ENCODE peak calls at places on chromosomes 6 and 20, in four cellular contexts. C is IMR-90, K is H9, R is mesendoderm. B is an unnamed sample.

GRCh38 chr6:43120938-43121913 is 45.1 kb downstream of the PTK7 start:
- DNase-seq in C (peak; percentile 98), K (no peak), R (peak; percentile 95), B (no peak)

GRCh38 chr20:24579475-24579874 is 110.0 kb downstream of the SYNDIG1 start:
- DNase-seq in C (no peak), K (no peak), R (no peak), B (no peak)

GRCh38 chr6:153941768-153942167 is 97.3 kb upstream of the OPRM1 start:
- DNase-seq in C (no peak), K (no peak), R (no peak), B (no peak)

GRCh38 chr6:52566853-52567279 is 10.0 kb downstream of the TRAM2 start:
- DNase-seq in C (peak; percentile 99), K (no peak), R (peak; percentile 78), B (no peak)

GRCh38 chr6:39786636-39787035 is 5.5 kb upstream of the DAAM2 start:
- DNase-seq in C (no peak), K (no peak), R (no peak), B (no peak)

GRCh38 chr6:44025226-44025625 is 102.0 kb downstream of the MRPL14 start:
- DNase-seq in C (no peak), K (no peak), R (no peak), B (no peak)

GRCh38 chr6:10995114-10995707 is 48.9 kb downstream of the ELOVL2 start:
- DNase-seq in C (no peak), K (no peak), R (no peak), B (no peak)

GRCh38 chr6:43740321-43740960 is 29.6 kb upstream of the VEGFA start:
- DNase-seq in C (no peak), K (peak; percentile 24), R (no peak), B (no peak)

GRCh38 chr6:25635886-25636317 is 16.1 kb upstream of the SCGN start:
- DNase-seq in C (no peak), K (no peak), R (peak; percentile 66), B (no peak)

GRCh38 chr6:14550817-14551216 is 433.2 kb downstream of the CD83 start:
- DNase-seq in C (peak; percentile 17), K (no peak), R (no peak), B (no peak)

GRCh38 chr6:14280766-14281293 is 163.3 kb downstream of the CD83 start:
- DNase-seq in C (no peak), K (peak; percentile 94), R (no peak), B (peak; percentile 56)

GRCh38 chr6:108562503-108562993 is 1.8 kb downstream of the FOXO3 start:
- DNase-seq in C (peak; percentile 81), K (peak; percentile 92), R (peak; percentile 99), B (peak; percentile 79)

GRCh38 chr20:461254-462198 is 807 bp downstream of the TBC1D20 start:
- DNase-seq in C (peak; percentile 42), K (peak; percentile 57), R (peak; percentile 60), B (no peak)

GRCh38 chr6:42505377-42505702 is 53.6 kb upstream of the TRERF1 start:
- DNase-seq in C (peak; percentile 67), K (no peak), R (no peak), B (no peak)

GRCh38 chr6:29633532-29633901 is 534 bp upstream of the GABBR1 start:
- DNase-seq in C (peak; percentile 15), K (no peak), R (no peak), B (no peak)

GRCh38 chr20:51438136-51438535 is 104.4 kb downstream of the NFATC2 start:
- DNase-seq in C (no peak), K (no peak), R (no peak), B (no peak)

GRCh38 chr20:8721098-8721497 is 347.8 kb upstream of the PLCB4 start:
- DNase-seq in C (peak; percentile 67), K (peak; percentile 41), R (peak; percentile 68), B (no peak)

GRCh38 chr6:122869437-122870024 is 80.5 kb downstream of the SMPDL3A start:
- DNase-seq in C (peak; percentile 47), K (peak; percentile 50), R (peak; percentile 65), B (no peak)

GRCh38 chr6:168415149-168415992 is 25.6 kb upstream of the SMOC2 start:
- DNase-seq in C (no peak), K (no peak), R (no peak), B (peak; percentile 34)
- H3K56ac ChIP-seq in C (no peak overlapping the region), K (no peak overlapping the region), R (no peak overlapping the region), B (no peak overlapping the region)

GRCh38 chr20:33032555-33032954 is 1.1 kb downstream of the BPIFB6 start:
- DNase-seq in C (no peak), K (no peak), R (no peak), B (no peak)
- H3K56ac ChIP-seq in C (no peak overlapping the region), K (no peak overlapping the region), R (no peak overlapping the region), B (no peak overlapping the region)

GRCh38 chr6:98039876-98040605 is 757.0 kb upstream of the MMS22L start:
- DNase-seq in C (peak; percentile 0), K (peak; percentile 56), R (peak; percentile 78), B (peak; percentile 63)
- H3K56ac ChIP-seq in C (no peak overlapping the region), K (no peak overlapping the region), R (peak overlapping the region; percentile 65), B (peak overlapping the region; percentile 65)

DNA sequence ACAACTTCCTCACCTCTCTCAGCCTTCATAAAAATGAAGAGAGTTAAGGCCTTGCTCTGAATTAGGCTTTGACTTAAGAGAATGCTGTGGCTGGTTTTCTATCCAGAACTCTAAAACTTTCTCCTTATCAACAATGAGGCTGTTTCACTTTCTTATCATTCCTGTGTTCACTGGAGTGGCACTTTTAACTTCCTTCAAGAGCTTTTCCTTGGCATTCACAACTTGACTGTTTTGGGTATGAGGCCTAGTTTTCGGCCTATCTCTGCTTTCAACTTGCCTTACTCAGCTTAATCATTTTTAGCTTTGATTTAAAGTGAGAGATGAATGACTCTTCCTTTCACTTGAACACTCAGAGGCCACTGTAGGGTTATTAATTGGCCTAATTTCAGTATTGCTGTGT is 4.3 kb upstream of the LOC128125822 start:
- DNase-seq in C (no peak), K (no peak), R (no peak), B (no peak)
- H3K56ac ChIP-seq in C (no peak overlapping the region), K (no peak overlapping the region), R (no peak overlapping the region), B (no peak overlapping the region)

DNA sequence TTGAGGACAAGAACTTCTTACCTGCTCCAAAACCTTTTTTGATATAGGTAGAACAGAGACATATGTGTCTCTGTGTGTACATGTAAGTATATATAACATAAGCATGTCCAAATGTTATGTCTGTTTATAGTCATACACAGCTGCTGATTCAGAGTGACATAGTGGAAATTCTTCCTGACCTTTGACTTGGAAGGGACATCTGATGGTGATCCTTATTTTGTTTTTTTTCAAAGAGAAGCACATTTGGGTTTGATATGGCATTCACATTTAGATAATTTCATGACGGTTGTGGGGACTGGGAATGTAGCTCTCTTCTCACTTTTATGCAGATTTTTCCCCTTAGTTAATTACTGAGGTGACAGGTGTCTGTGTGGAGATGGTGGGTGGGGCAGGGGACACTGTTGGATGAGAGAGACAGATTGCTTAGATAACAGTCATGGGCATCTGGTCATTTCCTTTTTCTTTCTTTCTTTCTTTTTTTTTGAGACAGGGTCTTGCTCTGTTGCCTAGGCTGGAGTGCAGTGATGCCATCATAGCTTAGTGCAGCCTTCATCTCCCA is 39.0 kb downstream of the FARS2 start:
- DNase-seq in C (no peak), K (no peak), R (no peak), B (no peak)
- H3K56ac ChIP-seq in C (no peak overlapping the region), K (no peak overlapping the region), R (no peak overlapping the region), B (no peak overlapping the region)

GRCh38 chr20:3013771-3014170 is 29.7 kb upstream of the GNRH2 start:
- DNase-seq in C (no peak), K (no peak), R (no peak), B (no peak)
- H3K56ac ChIP-seq in C (no peak overlapping the region), K (no peak overlapping the region), R (no peak overlapping the region), B (no peak overlapping the region)

DNA sequence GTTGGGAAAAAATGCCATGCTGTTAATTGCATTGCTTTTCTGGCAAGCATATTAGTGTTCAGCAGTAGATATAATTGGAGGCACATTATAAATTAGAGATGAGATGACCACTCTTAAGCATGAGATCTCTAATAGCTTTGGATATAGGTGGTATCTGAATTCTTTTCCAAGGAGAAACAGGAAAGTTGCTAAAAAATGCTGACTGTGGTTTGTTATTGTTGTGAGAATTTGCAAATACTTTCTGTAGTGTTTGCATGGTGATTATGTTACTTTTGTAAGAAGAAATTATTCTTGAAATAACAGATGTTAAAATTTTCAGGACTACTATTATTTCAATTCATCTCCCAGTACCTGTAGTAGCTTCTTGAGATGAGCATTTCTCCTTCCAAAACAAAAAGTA is 225.2 kb downstream of the TBC1D7 start:
- DNase-seq in C (no peak), K (no peak), R (no peak), B (no peak)
- H3K56ac ChIP-seq in C (no peak overlapping the region), K (no peak overlapping the region), R (no peak overlapping the region), B (no peak overlapping the region)

GRCh38 chr6:18707714-18708439 is 320.7 kb downstream of the RNF144B start:
- DNase-seq in C (no peak), K (no peak), R (no peak), B (no peak)

GRCh38 chr6:18703546-18703945 is 316.4 kb downstream of the RNF144B start:
- DNase-seq in C (no peak), K (no peak), R (no peak), B (no peak)
- H3K56ac ChIP-seq in C (no peak overlapping the region), K (no peak overlapping the region), R (no peak overlapping the region), B (no peak overlapping the region)

B was measured in H1.